ENCODE peak calls at places on chromosomes 11 and 22, in five cellular contexts. One of them, this sample, is unnamed.

GRCh38 chr11:61120865-61121831 is 18.9 kb downstream of the CD5 start:
- DNase-seq in endothelial cell of umbilical vein: no peak
- DNase-seq in left ventricle myocardium inferior: peak
- DNase-seq in retinal pigment epithelial cell: peak
- DNase-seq in lower leg skin: no peak
- DNase-seq in this sample: no peak

GRCh38 chr22:49957826-49958461 is 2.6 kb upstream of the PIM3 start:
- DNase-seq in lower leg skin: no peak
- DNase-seq in endothelial cell of umbilical vein: no peak
- DNase-seq in left ventricle myocardium inferior: peak
- DNase-seq in retinal pigment epithelial cell: no peak
- DNase-seq in this sample: no peak

GRCh38 chr22:39212721-39213376 is 31.9 kb downstream of the PDGFB start:
- DNase-seq in retinal pigment epithelial cell: no peak
- DNase-seq in lower leg skin: no peak
- DNase-seq in endothelial cell of umbilical vein: no peak
- DNase-seq in left ventricle myocardium inferior: no peak
- DNase-seq in this sample: no peak

GRCh38 chr22:47540011-47540410 is 777.6 kb downstream of the TBC1D22A start:
- DNase-seq in lower leg skin: no peak
- DNase-seq in retinal pigment epithelial cell: no peak
- DNase-seq in endothelial cell of umbilical vein: no peak
- DNase-seq in left ventricle myocardium inferior: no peak
- DNase-seq in this sample: no peak

GRCh38 chr22:46876357-46876934 is 114.0 kb downstream of the TBC1D22A start:
- DNase-seq in endothelial cell of umbilical vein: peak
- DNase-seq in lower leg skin: no peak
- DNase-seq in retinal pigment epithelial cell: no peak
- DNase-seq in left ventricle myocardium inferior: no peak
- DNase-seq in this sample: no peak

GRCh38 chr11:111886844-111887243 is 7.5 kb downstream of the CFAP68 start:
- DNase-seq in left ventricle myocardium inferior: no peak
- DNase-seq in retinal pigment epithelial cell: no peak
- DNase-seq in lower leg skin: no peak
- DNase-seq in endothelial cell of umbilical vein: no peak
- DNase-seq in this sample: no peak

GRCh38 chr11:20840341-20840740 is 171.0 kb downstream of the NELL1 start:
- DNase-seq in retinal pigment epithelial cell: no peak
- DNase-seq in lower leg skin: no peak
- DNase-seq in endothelial cell of umbilical vein: no peak
- DNase-seq in left ventricle myocardium inferior: no peak
- DNase-seq in this sample: no peak

GRCh38 chr11:120125005-120125404 is 12.9 kb downstream of the TRIM29 start:
- DNase-seq in retinal pigment epithelial cell: no peak
- DNase-seq in lower leg skin: peak
- DNase-seq in endothelial cell of umbilical vein: no peak
- DNase-seq in left ventricle myocardium inferior: no peak
- DNase-seq in this sample: no peak

GRCh38 chr22:47354668-47355387 is 592.4 kb downstream of the TBC1D22A start:
- DNase-seq in left ventricle myocardium inferior: no peak
- DNase-seq in endothelial cell of umbilical vein: no peak
- DNase-seq in lower leg skin: no peak
- DNase-seq in retinal pigment epithelial cell: no peak
- DNase-seq in this sample: no peak

GRCh38 chr11:124872741-124873140 is 7.5 kb downstream of the ROBO3 start:
- DNase-seq in endothelial cell of umbilical vein: no peak
- DNase-seq in lower leg skin: no peak
- DNase-seq in left ventricle myocardium inferior: no peak
- DNase-seq in retinal pigment epithelial cell: no peak
- DNase-seq in this sample: no peak

GRCh38 chr11:68509105-68509504 is 48.6 kb downstream of the PPP6R3 start:
- DNase-seq in lower leg skin: no peak
- DNase-seq in endothelial cell of umbilical vein: no peak
- DNase-seq in left ventricle myocardium inferior: no peak
- DNase-seq in retinal pigment epithelial cell: no peak
- DNase-seq in this sample: peak

GRCh38 chr22:50190182-50190951 is 4.7 kb downstream of the TRABD start:
- DNase-seq in left ventricle myocardium inferior: peak
- DNase-seq in retinal pigment epithelial cell: peak
- DNase-seq in endothelial cell of umbilical vein: peak
- DNase-seq in lower leg skin: peak
- DNase-seq in this sample: no peak

GRCh38 chr22:48758021-48758561 is 1069.6 kb downstream of the BRD1 start:
- DNase-seq in retinal pigment epithelial cell: no peak
- DNase-seq in endothelial cell of umbilical vein: no peak
- DNase-seq in lower leg skin: no peak
- DNase-seq in left ventricle myocardium inferior: no peak
- DNase-seq in this sample: no peak

GRCh38 chr22:23237841-23238240 is 57.5 kb downstream of the BCR start:
- DNase-seq in retinal pigment epithelial cell: no peak
- DNase-seq in left ventricle myocardium inferior: no peak
- DNase-seq in lower leg skin: no peak
- DNase-seq in endothelial cell of umbilical vein: no peak
- DNase-seq in this sample: no peak

GRCh38 chr11:94851864-94852581 is 83.9 kb downstream of the AMOTL1 start:
- DNase-seq in retinal pigment epithelial cell: no peak
- DNase-seq in lower leg skin: peak
- DNase-seq in endothelial cell of umbilical vein: no peak
- DNase-seq in left ventricle myocardium inferior: no peak
- DNase-seq in this sample: no peak

GRCh38 chr11:62001450-62002178 is 34.2 kb upstream of the FTH1 start:
- DNase-seq in lower leg skin: no peak
- DNase-seq in left ventricle myocardium inferior: no peak
- DNase-seq in retinal pigment epithelial cell: no peak
- DNase-seq in endothelial cell of umbilical vein: no peak
- DNase-seq in this sample: no peak

GRCh38 chr11:79273781-79274180 is 167.0 kb downstream of the TENM4 start:
- DNase-seq in left ventricle myocardium inferior: no peak
- DNase-seq in lower leg skin: no peak
- DNase-seq in retinal pigment epithelial cell: no peak
- DNase-seq in endothelial cell of umbilical vein: no peak
- DNase-seq in this sample: no peak

GRCh38 chr22:50606126-50606525 is 5.5 kb downstream of the MAPK8IP2 start:
- DNase-seq in lower leg skin: no peak
- DNase-seq in endothelial cell of umbilical vein: no peak
- DNase-seq in left ventricle myocardium inferior: no peak
- DNase-seq in retinal pigment epithelial cell: no peak
- DNase-seq in this sample: no peak

GRCh38 chr11:111676878-111677585 is 74.8 kb downstream of the SIK2 start:
- DNase-seq in endothelial cell of umbilical vein: peak
- DNase-seq in left ventricle myocardium inferior: no peak
- DNase-seq in retinal pigment epithelial cell: peak
- DNase-seq in lower leg skin: no peak
- DNase-seq in this sample: no peak

GRCh38 chr11:12141283-12141682 is 30.9 kb downstream of the MICAL2 start:
- DNase-seq in left ventricle myocardium inferior: no peak
- DNase-seq in endothelial cell of umbilical vein: no peak
- DNase-seq in lower leg skin: no peak
- DNase-seq in retinal pigment epithelial cell: no peak
- DNase-seq in this sample: no peak

GRCh38 chr11:114088836-114089235 is 29.3 kb downstream of the ZBTB16 start:
- DNase-seq in retinal pigment epithelial cell: no peak
- DNase-seq in endothelial cell of umbilical vein: no peak
- DNase-seq in lower leg skin: no peak
- DNase-seq in left ventricle myocardium inferior: no peak
- DNase-seq in this sample: no peak

GRCh38 chr11:107591098-107591445 is at the start of gene ELMOD1:
- DNase-seq in retinal pigment epithelial cell: no peak
- DNase-seq in left ventricle myocardium inferior: peak
- DNase-seq in lower leg skin: no peak
- DNase-seq in endothelial cell of umbilical vein: peak
- DNase-seq in this sample: no peak

GRCh38 chr11:35313066-35313765 is 106.1 kb downstream of the SLC1A2 start:
- DNase-seq in lower leg skin: no peak
- DNase-seq in endothelial cell of umbilical vein: no peak
- DNase-seq in left ventricle myocardium inferior: no peak
- DNase-seq in retinal pigment epithelial cell: no peak
- DNase-seq in this sample: no peak

GRCh38 chr22:22814666-22815396 is 72.8 kb upstream of the IGLL5 start:
- DNase-seq in retinal pigment epithelial cell: no peak
- DNase-seq in lower leg skin: no peak
- DNase-seq in left ventricle myocardium inferior: no peak
- DNase-seq in endothelial cell of umbilical vein: no peak
- DNase-seq in this sample: no peak

GRCh38 chr11:110176366-110177056 is 83.3 kb downstream of the ZC3H12C start:
- DNase-seq in left ventricle myocardium inferior: no peak
- DNase-seq in endothelial cell of umbilical vein: no peak
- DNase-seq in lower leg skin: no peak
- DNase-seq in retinal pigment epithelial cell: peak
- DNase-seq in this sample: no peak

GRCh38 chr11:118168751-118169150 is 7.7 kb downstream of the SCN2B start:
- DNase-seq in left ventricle myocardium inferior: no peak
- DNase-seq in retinal pigment epithelial cell: no peak
- DNase-seq in endothelial cell of umbilical vein: no peak
- DNase-seq in lower leg skin: no peak
- DNase-seq in this sample: no peak

GRCh38 chr11:31806944-31807790 is 4.0 kb downstream of the PAX6 start:
- DNase-seq in lower leg skin: no peak
- DNase-seq in left ventricle myocardium inferior: no peak
- DNase-seq in endothelial cell of umbilical vein: no peak
- DNase-seq in retinal pigment epithelial cell: no peak
- DNase-seq in this sample: no peak

GRCh38 chr11:87030458-87031054 is 7.2 kb upstream of the TMEM135 start:
- DNase-seq in retinal pigment epithelial cell: no peak
- DNase-seq in lower leg skin: no peak
- DNase-seq in left ventricle myocardium inferior: no peak
- DNase-seq in endothelial cell of umbilical vein: no peak
- DNase-seq in this sample: no peak

GRCh38 chr11:38924644-38925043 is 2326.6 kb upstream of the RAG2 start:
- DNase-seq in endothelial cell of umbilical vein: no peak
- DNase-seq in retinal pigment epithelial cell: no peak
- DNase-seq in lower leg skin: no peak
- DNase-seq in left ventricle myocardium inferior: no peak
- DNase-seq in this sample: no peak

GRCh38 chr11:38927993-38928392 is 2330.0 kb upstream of the RAG2 start:
- DNase-seq in left ventricle myocardium inferior: no peak
- DNase-seq in retinal pigment epithelial cell: no peak
- DNase-seq in endothelial cell of umbilical vein: no peak
- DNase-seq in lower leg skin: no peak
- DNase-seq in this sample: no peak
- H3K4me3 ChIP-seq in left ventricle myocardium inferior: no peak
- H3K4me3 ChIP-seq in retinal pigment epithelial cell: no peak
- H3K4me3 ChIP-seq in endothelial cell of umbilical vein: no peak
- H3K4me3 ChIP-seq in lower leg skin: no peak
- H3K4me3 ChIP-seq in this sample: no peak

GRCh38 chr22:44026630-44027511 is 2.8 kb downstream of the PARVB start:
- DNase-seq in retinal pigment epithelial cell: no peak
- DNase-seq in endothelial cell of umbilical vein: peak
- DNase-seq in left ventricle myocardium inferior: peak
- DNase-seq in lower leg skin: peak
- DNase-seq in this sample: no peak
- H3K4me3 ChIP-seq in retinal pigment epithelial cell: no peak
- H3K4me3 ChIP-seq in endothelial cell of umbilical vein: peak
- H3K4me3 ChIP-seq in left ventricle myocardium inferior: peak
- H3K4me3 ChIP-seq in lower leg skin: no peak
- H3K4me3 ChIP-seq in this sample: no peak

DNA sequence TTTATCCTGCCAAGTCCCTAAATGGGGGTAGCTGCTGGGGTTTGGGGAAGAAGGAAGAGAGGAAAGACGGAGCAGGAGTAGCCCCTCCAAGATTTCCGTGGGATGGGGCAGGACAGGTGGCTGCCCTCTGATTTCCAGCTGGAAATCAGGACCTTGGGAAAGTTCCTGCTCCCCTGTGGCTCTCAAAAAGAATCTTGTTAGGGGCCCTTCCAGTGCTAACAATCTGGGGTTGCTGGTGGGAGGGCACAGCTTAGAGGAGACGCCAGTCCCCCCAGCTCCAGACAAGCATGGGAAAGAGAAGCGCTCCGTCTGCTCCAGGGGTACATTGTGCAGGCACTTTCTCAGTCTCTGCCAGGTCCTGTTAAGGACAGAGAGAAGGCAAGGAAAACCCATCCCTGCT is 3.0 kb upstream of the CLCF1 start:
- DNase-seq in retinal pigment epithelial cell: no peak
- DNase-seq in endothelial cell of umbilical vein: no peak
- DNase-seq in lower leg skin: no peak
- DNase-seq in left ventricle myocardium inferior: no peak
- DNase-seq in this sample: no peak
- H3K4me3 ChIP-seq in retinal pigment epithelial cell: no peak
- H3K4me3 ChIP-seq in endothelial cell of umbilical vein: no peak
- H3K4me3 ChIP-seq in lower leg skin: no peak
- H3K4me3 ChIP-seq in left ventricle myocardium inferior: no peak
- H3K4me3 ChIP-seq in this sample: no peak

GRCh38 chr11:74519719-74520118 is 26.2 kb upstream of the LIPT2 start:
- DNase-seq in endothelial cell of umbilical vein: no peak
- DNase-seq in left ventricle myocardium inferior: no peak
- DNase-seq in retinal pigment epithelial cell: no peak
- DNase-seq in lower leg skin: no peak
- DNase-seq in this sample: no peak
- H3K4me3 ChIP-seq in endothelial cell of umbilical vein: no peak
- H3K4me3 ChIP-seq in left ventricle myocardium inferior: no peak
- H3K4me3 ChIP-seq in retinal pigment epithelial cell: no peak
- H3K4me3 ChIP-seq in lower leg skin: no peak
- H3K4me3 ChIP-seq in this sample: no peak

GRCh38 chr11:74684661-74685060 is 46.6 kb downstream of the CHRDL2 start:
- DNase-seq in left ventricle myocardium inferior: no peak
- DNase-seq in endothelial cell of umbilical vein: no peak
- DNase-seq in retinal pigment epithelial cell: no peak
- DNase-seq in lower leg skin: no peak
- DNase-seq in this sample: no peak

GRCh38 chr11:74683941-74684481 is 47.2 kb downstream of the CHRDL2 start:
- DNase-seq in left ventricle myocardium inferior: no peak
- DNase-seq in endothelial cell of umbilical vein: no peak
- DNase-seq in lower leg skin: no peak
- DNase-seq in retinal pigment epithelial cell: no peak
- DNase-seq in this sample: no peak

GRCh38 chr11:74681686-74682651 is 49.3 kb downstream of the CHRDL2 start:
- DNase-seq in retinal pigment epithelial cell: no peak
- DNase-seq in left ventricle myocardium inferior: peak
- DNase-seq in lower leg skin: no peak
- DNase-seq in endothelial cell of umbilical vein: no peak
- DNase-seq in this sample: no peak

GRCh38 chr11:74683279-74683871 is 47.9 kb downstream of the CHRDL2 start:
- DNase-seq in retinal pigment epithelial cell: no peak
- DNase-seq in lower leg skin: no peak
- DNase-seq in left ventricle myocardium inferior: peak
- DNase-seq in endothelial cell of umbilical vein: peak
- DNase-seq in this sample: no peak

DNA sequence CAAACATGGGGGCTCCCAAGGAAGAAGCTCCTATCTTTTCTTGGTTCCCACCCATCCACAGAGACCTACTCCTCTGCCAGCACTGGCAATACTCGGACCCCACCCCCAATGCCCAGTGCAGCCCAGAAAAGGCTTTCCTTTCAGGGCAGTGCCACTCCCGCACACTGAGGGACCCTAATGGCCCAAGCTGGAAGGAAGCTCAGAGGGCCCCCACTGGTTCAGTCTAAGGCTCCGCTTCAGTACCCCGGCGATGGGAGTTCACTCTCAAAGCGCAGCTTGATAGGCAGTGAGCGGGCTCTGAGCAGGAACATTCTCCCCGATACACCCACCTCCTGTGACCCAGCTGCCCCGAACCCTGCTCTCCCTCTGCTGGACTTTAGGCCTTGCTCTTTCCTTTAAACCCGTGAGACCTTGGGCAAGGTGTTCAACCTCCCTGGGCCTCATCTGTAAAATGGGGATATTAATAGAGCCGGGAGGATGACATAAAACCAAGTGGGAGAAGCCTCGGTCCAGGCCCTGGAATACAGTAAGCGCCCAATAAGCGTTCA is 48.4 kb downstream of the CHRDL2 start:
- DNase-seq in lower leg skin: no peak
- DNase-seq in retinal pigment epithelial cell: no peak
- DNase-seq in endothelial cell of umbilical vein: no peak
- DNase-seq in left ventricle myocardium inferior: no peak
- DNase-seq in this sample: no peak
- H3K4me3 ChIP-seq in lower leg skin: no peak
- H3K4me3 ChIP-seq in retinal pigment epithelial cell: peak
- H3K4me3 ChIP-seq in endothelial cell of umbilical vein: peak
- H3K4me3 ChIP-seq in left ventricle myocardium inferior: peak
- H3K4me3 ChIP-seq in this sample: no peak

GRCh38 chr11:116813170-116813569 is 9.9 kb downstream of the APOA4 start:
- DNase-seq in lower leg skin: no peak
- DNase-seq in endothelial cell of umbilical vein: no peak
- DNase-seq in left ventricle myocardium inferior: no peak
- DNase-seq in retinal pigment epithelial cell: no peak
- DNase-seq in this sample: no peak
- H3K4me3 ChIP-seq in lower leg skin: no peak
- H3K4me3 ChIP-seq in endothelial cell of umbilical vein: no peak
- H3K4me3 ChIP-seq in left ventricle myocardium inferior: no peak
- H3K4me3 ChIP-seq in retinal pigment epithelial cell: no peak
- H3K4me3 ChIP-seq in this sample: no peak

This sample was measured in AG04449.